ENCODE peak calls at places on chromosome 5, in four cellular contexts. G is H1, B is K562, F is GM12878. K is an unnamed sample.

GRCh38 chr5:39519566-39520231 is 94.9 kb upstream of the DAB2 start:
- DNase-seq in G (no peak), B (no peak), F (no peak), K (no peak)

GRCh38 chr5:128546658-128547281 is 8.7 kb upstream of the FBN2 start:
- DNase-seq in G (no peak), B (no peak), F (no peak), K (no peak)

GRCh38 chr5:172647341-172648007 is 6.4 kb downstream of the NEURL1B start:
- DNase-seq in G (no peak), B (no peak), F (no peak), K (no peak)

GRCh38 chr5:159097461-159098284 is 2.0 kb downstream of the EBF1 start:
- DNase-seq in G (peak; percentile 52), B (no peak), F (no peak), K (no peak)

GRCh38 chr5:140253985-140254384 is 48.9 kb downstream of the PFDN1 start:
- DNase-seq in G (no peak), B (no peak), F (no peak), K (peak; percentile 15)

GRCh38 chr5:130471-131175 is 38.7 kb downstream of the PLEKHG4B start:
- DNase-seq in G (no peak), B (no peak), F (no peak), K (no peak)

GRCh38 chr5:176733586-176734262 is 76.6 kb upstream of the UNC5A start:
- DNase-seq in G (peak; percentile 24), B (no peak), F (no peak), K (no peak)

GRCh38 chr5:138230261-138230660 is 17.1 kb upstream of the CDC23 start:
- DNase-seq in G (no peak), B (no peak), F (no peak), K (no peak)

GRCh38 chr5:139904566-139905400 is 109.2 kb downstream of the PSD2 start:
- DNase-seq in G (peak; percentile 74), B (no peak), F (no peak), K (no peak)

GRCh38 chr5:14166437-14166836 is 23.3 kb downstream of the TRIO start:
- DNase-seq in G (no peak), B (no peak), F (no peak), K (no peak)

GRCh38 chr5:14417792-14418765 is 163.5 kb upstream of the OTULINL start:
- DNase-seq in G (no peak), B (no peak), F (no peak), K (no peak)

GRCh38 chr5:135135530-135136201 is 101.6 kb upstream of the PITX1 start:
- DNase-seq in G (no peak), B (peak; percentile 52), F (no peak), K (no peak)

GRCh38 chr5:172059661-172060100 is 53.2 kb upstream of the FBXW11 start:
- DNase-seq in G (peak; percentile 64), B (peak; percentile 51), F (no peak), K (peak; percentile 19)

GRCh38 chr5:171207256-171207866 is 101.7 kb upstream of the TLX3 start:
- DNase-seq in G (peak; percentile 47), B (peak; percentile 30), F (no peak), K (peak; percentile 27)

GRCh38 chr5:546376-546908 is 22.2 kb upstream of the SLC9A3 start:
- DNase-seq in G (no peak), B (no peak), F (no peak), K (no peak)

GRCh38 chr5:36733183-36733582 is 126.8 kb downstream of the SLC1A3 start:
- DNase-seq in G (no peak), B (no peak), F (no peak), K (no peak)

GRCh38 chr5:167271061-167271460 is 1020.4 kb upstream of the WWC1 start:
- DNase-seq in G (no peak), B (no peak), F (no peak), K (no peak)

GRCh38 chr5:102715405-102715804 is 39.7 kb upstream of the PAM start:
- DNase-seq in G (no peak), B (no peak), F (no peak), K (no peak)

GRCh38 chr5:10860645-10861455 is 99.8 kb upstream of the DAP start:
- DNase-seq in G (no peak), B (no peak), F (no peak), K (no peak)

GRCh38 chr5:57468481-57469165 is 14.0 kb downstream of the ACTBL2 start:
- DNase-seq in G (no peak), B (no peak), F (no peak), K (no peak)

GRCh38 chr5:142070000-142070399 is 38.6 kb upstream of the NDFIP1 start:
- DNase-seq in G (no peak), B (no peak), F (no peak), K (no peak)

GRCh38 chr5:178206166-178207101 is 2.1 kb downstream of the HNRNPAB start:
- DNase-seq in G (no peak), B (no peak), F (no peak), K (no peak)

GRCh38 chr5:76473676-76474075 is 70.6 kb downstream of the IQGAP2 start:
- DNase-seq in G (no peak), B (no peak), F (no peak), K (no peak)

GRCh38 chr5:142428773-142429473 is 104.1 kb upstream of the SPRY4 start:
- DNase-seq in G (no peak), B (no peak), F (no peak), K (no peak)

GRCh38 chr5:96293966-96294886 is 138.8 kb downstream of the PCSK1 start:
- DNase-seq in G (no peak), B (no peak), F (no peak), K (no peak)
- TF ChIP-seq ATF2 in G (no peak), B (no peak), F (no peak), K (no peak)

GRCh38 chr5:132397224-132397623 is 27.7 kb downstream of the SLC22A5 start:
- DNase-seq in G (no peak), B (no peak), F (no peak), K (no peak)
- TF ChIP-seq ATF2 in G (no peak), B (no peak), F (no peak), K (no peak)

DNA sequence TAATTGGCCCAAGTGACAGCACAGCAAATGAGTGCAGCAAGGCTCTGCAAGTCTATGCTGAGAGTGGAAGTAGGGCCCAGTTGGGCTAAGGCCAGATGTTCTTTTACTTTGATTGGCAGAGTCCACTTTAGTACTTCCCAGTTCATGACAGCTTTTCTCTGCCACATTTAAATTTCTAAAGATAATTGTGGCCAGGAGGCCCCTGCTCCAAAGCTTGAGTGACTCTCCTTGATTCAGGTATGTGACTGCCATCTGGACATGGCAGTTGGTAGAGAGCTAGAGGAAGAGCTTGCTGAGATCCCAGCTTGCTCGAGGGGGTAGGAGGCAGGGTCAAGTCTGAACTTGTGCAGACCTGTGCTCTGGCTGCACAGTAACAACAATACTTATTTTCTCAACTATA is 154.1 kb downstream of the CARTPT start:
- DNase-seq in G (no peak), B (no peak), F (no peak), K (no peak)
- TF ChIP-seq ATF2 in G (no peak), B (no peak), F (no peak), K (no peak)

DNA sequence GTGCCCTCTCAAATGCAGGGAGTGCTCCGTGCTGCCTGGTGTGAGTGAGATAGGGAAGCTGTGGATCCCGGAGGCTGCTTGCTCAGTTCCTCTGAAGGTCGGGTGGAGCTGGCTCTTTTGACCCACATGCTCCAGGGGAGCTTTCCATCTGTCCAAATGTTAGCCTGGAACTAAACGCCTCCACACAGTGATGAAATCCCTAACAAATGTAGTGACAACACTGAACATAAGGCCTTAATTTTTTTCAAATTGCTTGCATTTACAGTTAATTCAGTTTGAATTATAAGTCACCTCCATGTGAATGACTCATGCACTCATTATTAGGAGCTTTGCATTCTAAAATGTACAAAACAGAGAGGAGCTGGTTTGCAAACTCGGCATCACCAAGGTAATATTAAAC is 27.0 kb downstream of the PRDM6 start:
- DNase-seq in G (no peak), B (no peak), F (no peak), K (no peak)
- TF ChIP-seq ATF2 in G (no peak), B (no peak), F (no peak), K (no peak)

DNA sequence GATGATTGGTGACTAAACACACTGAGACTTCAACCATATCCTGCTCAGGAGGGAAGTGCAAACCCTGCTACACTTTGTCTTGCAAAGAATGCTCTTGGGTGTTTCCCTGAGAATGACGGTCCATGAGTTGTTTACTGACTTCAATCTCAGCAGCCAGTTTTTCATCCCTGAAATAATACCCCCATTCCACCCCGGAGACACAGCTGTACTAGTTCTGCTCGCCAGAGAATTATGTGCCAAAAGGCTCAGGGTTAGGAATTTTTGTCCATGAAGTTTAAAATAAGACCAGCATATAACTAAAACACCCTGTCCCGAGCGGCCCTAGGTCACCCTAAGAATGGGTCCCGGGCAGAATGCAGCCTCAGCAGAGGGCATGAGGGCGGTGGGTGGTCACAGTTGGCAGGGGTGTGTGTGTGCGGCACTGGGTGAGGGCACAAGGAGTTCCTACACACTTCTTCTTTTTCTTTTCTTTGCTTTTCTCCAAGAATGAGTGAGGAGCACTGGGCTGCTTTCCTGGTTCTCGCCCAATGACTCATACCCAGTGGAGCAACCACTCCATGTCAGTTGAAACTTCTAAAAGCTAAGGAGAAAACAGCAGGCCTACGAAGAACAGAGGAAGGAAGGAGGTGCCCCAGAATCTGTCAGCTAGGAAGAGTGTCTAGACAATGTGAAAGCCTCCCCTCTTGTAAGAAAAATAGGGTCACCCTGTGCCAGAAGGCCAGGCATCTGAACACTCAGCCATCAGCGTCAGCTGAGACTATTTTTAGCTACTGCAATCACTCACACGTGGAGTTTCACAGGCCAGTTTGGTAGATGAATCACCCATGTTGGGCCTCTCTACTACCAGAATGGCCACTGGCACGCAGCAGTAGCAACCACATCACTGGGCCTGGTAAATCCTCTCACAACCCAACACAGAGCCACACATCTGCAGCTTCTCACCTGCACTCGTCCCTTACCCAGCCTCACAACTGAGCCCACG is 105.9 kb downstream of the DPYSL3 start:
- DNase-seq in G (no peak), B (no peak), F (peak; percentile 63), K (no peak)
- TF ChIP-seq ATF2 in G (no peak), B (no peak), F (peak; percentile 79), K (no peak)

DNA sequence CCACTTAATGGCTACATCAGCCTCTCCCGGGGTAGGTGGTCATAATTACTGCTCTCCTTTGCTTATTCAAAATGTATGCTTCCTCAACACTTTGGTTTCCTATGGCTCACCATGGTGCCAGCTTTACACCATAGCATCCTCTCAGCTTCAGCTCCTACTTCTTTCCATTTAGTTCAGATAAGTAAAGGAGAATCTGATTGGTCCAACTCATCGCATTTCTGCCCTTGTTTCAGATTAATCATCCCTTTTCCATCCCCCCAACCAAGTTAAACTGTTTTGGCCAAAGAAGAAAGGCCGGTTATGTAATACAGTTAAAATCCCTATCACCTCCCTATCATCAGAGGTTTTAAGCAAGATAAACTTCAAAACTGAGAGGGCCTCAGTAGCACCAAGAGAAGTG is 130.5 kb downstream of the CETN3 start:
- DNase-seq in G (no peak), B (no peak), F (no peak), K (no peak)
- TF ChIP-seq ATF2 in G (no peak), B (no peak), F (no peak), K (no peak)

DNA sequence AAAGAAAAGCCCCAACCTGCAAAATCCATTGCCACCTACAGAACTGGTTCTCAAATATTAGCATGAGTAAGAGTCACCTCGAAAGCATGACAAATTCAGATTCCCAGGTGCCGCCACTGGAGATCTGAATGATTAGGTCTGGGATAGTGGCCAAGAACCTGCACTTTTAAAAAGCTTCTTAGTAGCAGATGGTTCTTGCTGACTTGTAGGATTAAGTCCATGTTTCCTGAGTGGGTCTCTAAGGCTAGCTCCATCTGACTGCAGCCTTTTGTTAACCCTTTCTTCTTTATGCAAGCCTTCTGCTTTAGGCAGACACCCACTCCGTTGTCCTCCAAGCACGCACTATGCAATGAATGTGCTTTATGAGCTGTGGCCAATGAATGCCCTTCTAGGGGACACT is 178.5 kb upstream of the CDH18 start:
- DNase-seq in G (no peak), B (no peak), F (no peak), K (no peak)
- TF ChIP-seq ATF2 in G (no peak), B (no peak), F (no peak), K (no peak)

GRCh38 chr5:32984851-32985250 is 273.7 kb downstream of the NPR3 start:
- DNase-seq in G (no peak), B (no peak), F (no peak), K (no peak)
- TF ChIP-seq ATF2 in G (no peak), B (no peak), F (no peak), K (no peak)